ENCODE peak calls at places on chromosomes 5 and 9, in six cellular contexts. One of them, this sample, is unnamed.

GRCh38 chr9:134185536-134186011 is 21.2 kb upstream of the RNU6ATAC start:
- DNase-seq in coronary artery: no peak
- DNase-seq in NB4: peak; percentile 58
- DNase-seq in Calu3: no peak
- DNase-seq in ascending aorta: no peak
- DNase-seq in epithelial cell of esophagus: no peak
- DNase-seq in this sample: peak; percentile 18

GRCh38 chr5:112737472-112738179 is at the start of gene APC:
- DNase-seq in ascending aorta: peak; percentile 84
- DNase-seq in Calu3: peak; percentile 95
- DNase-seq in epithelial cell of esophagus: peak; percentile 92
- DNase-seq in NB4: peak; percentile 91
- DNase-seq in coronary artery: peak; percentile 95
- DNase-seq in this sample: peak; percentile 88

GRCh38 chr9:3746296-3747275 is 220.8 kb upstream of the RFX3 start:
- DNase-seq in Calu3: no peak
- DNase-seq in coronary artery: no peak
- DNase-seq in epithelial cell of esophagus: peak; percentile 90
- DNase-seq in NB4: peak; percentile 86
- DNase-seq in ascending aorta: no peak
- DNase-seq in this sample: no peak

GRCh38 chr9:135216666-135217431 is 129.4 kb downstream of the OLFM1 start:
- DNase-seq in ascending aorta: no peak
- DNase-seq in epithelial cell of esophagus: no peak
- DNase-seq in coronary artery: no peak
- DNase-seq in NB4: no peak
- DNase-seq in Calu3: no peak
- DNase-seq in this sample: no peak

GRCh38 chr9:4842734-4843133 is 50.0 kb downstream of the RCL1 start:
- DNase-seq in NB4: no peak
- DNase-seq in epithelial cell of esophagus: no peak
- DNase-seq in coronary artery: no peak
- DNase-seq in Calu3: no peak
- DNase-seq in ascending aorta: no peak
- DNase-seq in this sample: no peak

GRCh38 chr5:1174122-1174936 is 27.1 kb upstream of the SLC6A19 start:
- DNase-seq in coronary artery: no peak
- DNase-seq in ascending aorta: no peak
- DNase-seq in Calu3: peak; percentile 87
- DNase-seq in epithelial cell of esophagus: peak; percentile 18
- DNase-seq in NB4: peak; percentile 65
- DNase-seq in this sample: no peak

GRCh38 chr5:32779754-32780415 is 68.8 kb downstream of the NPR3 start:
- DNase-seq in ascending aorta: no peak
- DNase-seq in coronary artery: no peak
- DNase-seq in NB4: no peak
- DNase-seq in Calu3: no peak
- DNase-seq in epithelial cell of esophagus: no peak
- DNase-seq in this sample: no peak

GRCh38 chr5:126370796-126371718 is 52.2 kb upstream of the GRAMD2B start:
- DNase-seq in Calu3: peak; percentile 69
- DNase-seq in coronary artery: no peak
- DNase-seq in epithelial cell of esophagus: peak; percentile 73
- DNase-seq in ascending aorta: no peak
- DNase-seq in NB4: no peak
- DNase-seq in this sample: no peak

GRCh38 chr5:74127377-74128338 is 501.7 kb downstream of the ARHGEF28 start:
- DNase-seq in coronary artery: no peak
- DNase-seq in epithelial cell of esophagus: peak; percentile 66
- DNase-seq in NB4: no peak
- DNase-seq in Calu3: peak; percentile 52
- DNase-seq in ascending aorta: no peak
- DNase-seq in this sample: no peak

GRCh38 chr9:76537150-76537646 is 78.2 kb downstream of the GCNT1 start:
- DNase-seq in coronary artery: no peak
- DNase-seq in epithelial cell of esophagus: no peak
- DNase-seq in Calu3: no peak
- DNase-seq in ascending aorta: peak; percentile 17
- DNase-seq in NB4: no peak
- DNase-seq in this sample: no peak

GRCh38 chr5:170631471-170632195 is 127.8 kb downstream of the KCNIP1 start:
- DNase-seq in Calu3: peak; percentile 64
- DNase-seq in epithelial cell of esophagus: no peak
- DNase-seq in ascending aorta: no peak
- DNase-seq in NB4: no peak
- DNase-seq in coronary artery: peak; percentile 80
- DNase-seq in this sample: no peak

GRCh38 chr5:171595801-171596231 is 176.4 kb downstream of the FGF18 start:
- DNase-seq in Calu3: no peak
- DNase-seq in NB4: no peak
- DNase-seq in coronary artery: peak; percentile 73
- DNase-seq in epithelial cell of esophagus: peak; percentile 63
- DNase-seq in ascending aorta: peak; percentile 22
- DNase-seq in this sample: no peak

GRCh38 chr5:145903113-145903512 is 30.3 kb upstream of the GRXCR2 start:
- DNase-seq in epithelial cell of esophagus: no peak
- DNase-seq in NB4: no peak
- DNase-seq in Calu3: no peak
- DNase-seq in ascending aorta: no peak
- DNase-seq in coronary artery: no peak
- DNase-seq in this sample: no peak

GRCh38 chr5:72767289-72768010 is 49.0 kb upstream of the TNPO1 start:
- DNase-seq in NB4: peak; percentile 1
- DNase-seq in Calu3: no peak
- DNase-seq in coronary artery: no peak
- DNase-seq in epithelial cell of esophagus: peak; percentile 15
- DNase-seq in ascending aorta: no peak
- DNase-seq in this sample: no peak

GRCh38 chr5:90421136-90421535 is 11.6 kb upstream of the CETN3 start:
- DNase-seq in coronary artery: no peak
- DNase-seq in epithelial cell of esophagus: no peak
- DNase-seq in NB4: peak; percentile 8
- DNase-seq in Calu3: peak; percentile 44
- DNase-seq in ascending aorta: no peak
- DNase-seq in this sample: no peak

GRCh38 chr9:24333629-24334028 is 212.1 kb downstream of the IZUMO3 start:
- DNase-seq in coronary artery: no peak
- DNase-seq in epithelial cell of esophagus: no peak
- DNase-seq in Calu3: no peak
- DNase-seq in NB4: peak; percentile 0
- DNase-seq in ascending aorta: no peak
- DNase-seq in this sample: no peak

GRCh38 chr5:37792976-37793328 is 46.9 kb downstream of the GDNF start:
- DNase-seq in NB4: peak; percentile 12
- DNase-seq in epithelial cell of esophagus: no peak
- DNase-seq in Calu3: no peak
- DNase-seq in coronary artery: no peak
- DNase-seq in ascending aorta: no peak
- DNase-seq in this sample: no peak

GRCh38 chr5:132486318-132487094 is 4.1 kb downstream of the IRF1 start:
- DNase-seq in NB4: no peak
- DNase-seq in coronary artery: peak; percentile 69
- DNase-seq in Calu3: no peak
- DNase-seq in epithelial cell of esophagus: no peak
- DNase-seq in ascending aorta: no peak
- DNase-seq in this sample: no peak

GRCh38 chr5:135944967-135945560 is 9.7 kb downstream of the LECT2 start:
- DNase-seq in epithelial cell of esophagus: peak; percentile 86
- DNase-seq in Calu3: peak; percentile 66
- DNase-seq in coronary artery: no peak
- DNase-seq in NB4: peak; percentile 76
- DNase-seq in ascending aorta: no peak
- DNase-seq in this sample: no peak

GRCh38 chr5:69167488-69167845 is 517 bp downstream of the CCNB1 start:
- DNase-seq in coronary artery: no peak
- DNase-seq in ascending aorta: no peak
- DNase-seq in Calu3: no peak
- DNase-seq in NB4: peak; percentile 26
- DNase-seq in epithelial cell of esophagus: peak; percentile 20
- DNase-seq in this sample: no peak

GRCh38 chr9:127724012-127724411 is 8.1 kb downstream of the TTC16 start:
- DNase-seq in NB4: no peak
- DNase-seq in epithelial cell of esophagus: no peak
- DNase-seq in Calu3: no peak
- DNase-seq in coronary artery: no peak
- DNase-seq in ascending aorta: no peak
- DNase-seq in this sample: no peak

GRCh38 chr5:64364426-64364825 is 141.4 kb upstream of the RGS7BP start:
- DNase-seq in epithelial cell of esophagus: no peak
- DNase-seq in Calu3: no peak
- DNase-seq in coronary artery: no peak
- DNase-seq in NB4: no peak
- DNase-seq in ascending aorta: no peak
- DNase-seq in this sample: no peak

GRCh38 chr9:137069508-137070071 is 767 bp downstream of the SAPCD2 start:
- DNase-seq in epithelial cell of esophagus: no peak
- DNase-seq in NB4: peak; percentile 39
- DNase-seq in ascending aorta: no peak
- DNase-seq in coronary artery: no peak
- DNase-seq in Calu3: no peak
- DNase-seq in this sample: no peak

GRCh38 chr9:82535432-82535998 is 527.4 kb downstream of the RASEF start:
- DNase-seq in Calu3: no peak
- DNase-seq in coronary artery: no peak
- DNase-seq in epithelial cell of esophagus: no peak
- DNase-seq in NB4: no peak
- DNase-seq in ascending aorta: no peak
- DNase-seq in this sample: no peak

GRCh38 chr9:82531795-82532194 is 531.1 kb downstream of the RASEF start:
- DNase-seq in ascending aorta: no peak
- DNase-seq in NB4: no peak
- DNase-seq in epithelial cell of esophagus: peak; percentile 7
- DNase-seq in Calu3: no peak
- DNase-seq in coronary artery: no peak
- DNase-seq in this sample: no peak

GRCh38 chr9:82526629-82527028 is 536.3 kb downstream of the RASEF start:
- DNase-seq in ascending aorta: no peak
- DNase-seq in Calu3: no peak
- DNase-seq in epithelial cell of esophagus: no peak
- DNase-seq in coronary artery: no peak
- DNase-seq in NB4: no peak
- DNase-seq in this sample: no peak

DNA sequence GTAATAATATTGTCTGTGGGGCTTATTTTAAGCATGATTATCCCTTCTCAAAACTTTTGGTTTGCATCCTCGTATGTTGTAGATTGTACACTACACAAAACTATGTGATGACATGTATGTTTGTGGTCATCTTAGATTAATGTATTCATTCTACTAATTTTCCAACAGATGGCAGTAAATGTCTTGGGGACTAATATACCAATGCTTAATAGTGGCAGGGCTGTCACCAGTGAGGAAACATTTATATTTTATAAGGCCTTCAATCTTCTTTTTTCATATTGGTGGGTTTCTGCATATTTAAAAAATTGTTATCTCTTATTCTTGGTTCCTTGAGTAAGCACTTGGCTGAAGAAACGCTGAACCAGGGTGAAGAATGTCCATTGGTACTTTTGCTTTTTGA is 530.4 kb downstream of the RASEF start:
- DNase-seq in Calu3: no peak
- DNase-seq in ascending aorta: no peak
- DNase-seq in NB4: peak; percentile 2
- DNase-seq in epithelial cell of esophagus: peak; percentile 27
- DNase-seq in coronary artery: no peak
- DNase-seq in this sample: no peak
- TF ChIP-seq CTCF in Calu3: peak; percentile 16
- TF ChIP-seq CTCF in ascending aorta: no peak
- TF ChIP-seq CTCF in NB4: no peak
- TF ChIP-seq CTCF in epithelial cell of esophagus: peak; percentile 39
- TF ChIP-seq CTCF in coronary artery: no peak
- TF ChIP-seq CTCF in this sample: peak; percentile 64

GRCh38 chr5:120326651-120327050 is 137.4 kb upstream of the PRR16 start:
- DNase-seq in ascending aorta: no peak
- DNase-seq in epithelial cell of esophagus: no peak
- DNase-seq in NB4: no peak
- DNase-seq in coronary artery: no peak
- DNase-seq in Calu3: no peak
- DNase-seq in this sample: no peak

GRCh38 chr5:120330555-120330954 is 133.5 kb upstream of the PRR16 start:
- DNase-seq in NB4: no peak
- DNase-seq in ascending aorta: no peak
- DNase-seq in coronary artery: no peak
- DNase-seq in epithelial cell of esophagus: no peak
- DNase-seq in Calu3: no peak
- DNase-seq in this sample: no peak

GRCh38 chr5:120329095-120329494 is 135.0 kb upstream of the PRR16 start:
- DNase-seq in ascending aorta: no peak
- DNase-seq in NB4: no peak
- DNase-seq in Calu3: no peak
- DNase-seq in coronary artery: no peak
- DNase-seq in epithelial cell of esophagus: no peak
- DNase-seq in this sample: no peak

DNA sequence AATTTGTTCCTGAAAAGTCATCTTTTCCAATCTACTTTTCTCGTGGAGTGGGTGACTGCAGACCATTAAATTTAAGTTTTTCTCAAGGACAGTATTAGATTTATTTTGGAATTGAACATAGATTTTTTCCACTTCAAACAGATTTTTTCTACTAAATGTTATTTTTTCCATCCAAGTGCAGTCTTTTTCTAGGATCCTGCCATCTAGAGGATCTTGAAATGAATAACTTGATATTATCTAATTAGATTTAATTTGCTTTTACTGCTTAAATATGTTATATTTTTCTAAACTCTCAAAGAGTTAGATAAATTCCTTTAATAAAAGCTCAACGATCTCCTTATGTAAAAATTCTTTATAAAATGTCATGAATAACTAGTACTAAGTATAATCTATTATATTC is 136.9 kb upstream of the PRR16 start:
- DNase-seq in NB4: no peak
- DNase-seq in Calu3: no peak
- DNase-seq in epithelial cell of esophagus: no peak
- DNase-seq in coronary artery: no peak
- DNase-seq in ascending aorta: no peak
- DNase-seq in this sample: no peak
- TF ChIP-seq CTCF in NB4: no peak
- TF ChIP-seq CTCF in Calu3: no peak
- TF ChIP-seq CTCF in epithelial cell of esophagus: no peak
- TF ChIP-seq CTCF in coronary artery: no peak
- TF ChIP-seq CTCF in ascending aorta: no peak
- TF ChIP-seq CTCF in this sample: no peak

DNA sequence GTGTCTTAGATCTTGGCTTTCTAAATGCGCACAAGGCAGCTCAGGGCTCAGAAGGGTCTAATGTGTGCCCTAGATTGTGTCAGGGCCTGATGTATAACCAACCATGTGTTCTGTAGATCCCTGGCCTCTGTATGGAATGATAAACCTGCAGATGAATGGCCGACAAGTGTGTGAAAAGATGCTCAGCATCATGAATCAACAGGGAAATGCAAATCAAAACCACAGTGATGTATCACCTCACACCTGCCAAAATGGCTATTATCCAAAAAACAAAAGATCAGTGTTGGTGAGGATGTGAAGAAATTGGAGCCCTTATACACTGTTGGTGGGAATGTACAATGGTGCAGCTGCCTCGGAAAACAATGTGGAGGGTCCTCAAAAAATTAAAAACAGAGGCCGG is 489.8 kb downstream of the SEMA5A start:
- DNase-seq in NB4: no peak
- DNase-seq in epithelial cell of esophagus: peak; percentile 86
- DNase-seq in ascending aorta: no peak
- DNase-seq in coronary artery: no peak
- DNase-seq in Calu3: no peak
- DNase-seq in this sample: no peak
- TF ChIP-seq CTCF in NB4: no peak
- TF ChIP-seq CTCF in epithelial cell of esophagus: no peak
- TF ChIP-seq CTCF in ascending aorta: no peak
- TF ChIP-seq CTCF in coronary artery: no peak
- TF ChIP-seq CTCF in Calu3: no peak
- TF ChIP-seq CTCF in this sample: no peak

GRCh38 chr9:97721396-97721795 is 24.3 kb upstream of the XPA start:
- DNase-seq in coronary artery: no peak
- DNase-seq in epithelial cell of esophagus: no peak
- DNase-seq in Calu3: no peak
- DNase-seq in ascending aorta: no peak
- DNase-seq in NB4: no peak
- DNase-seq in this sample: no peak
- TF ChIP-seq CTCF in coronary artery: no peak
- TF ChIP-seq CTCF in epithelial cell of esophagus: no peak
- TF ChIP-seq CTCF in Calu3: no peak
- TF ChIP-seq CTCF in ascending aorta: no peak
- TF ChIP-seq CTCF in NB4: no peak
- TF ChIP-seq CTCF in this sample: no peak